ENCODE peak calls at places on chromosome 18, in ten cellular contexts. One of them, this sample, is unnamed.

GRCh38 chr18:63177259-63177658 is 142.3 kb downstream of the BCL2 start:
- DNase-seq in vagina: no peak
- DNase-seq in endothelial cell of umbilical vein: no peak
- DNase-seq in esophagus squamous epithelium: no peak
- DNase-seq in prostate gland: no peak
- DNase-seq in sigmoid colon: no peak
- DNase-seq in ovary: no peak
- DNase-seq in esophagus muscularis mucosa: no peak
- DNase-seq in uterus: no peak
- DNase-seq in suprapubic skin: no peak
- DNase-seq in this sample: no peak

GRCh38 chr18:74342416-74343043 is 26.9 kb downstream of the C18orf63 start:
- DNase-seq in suprapubic skin: no peak
- DNase-seq in vagina: no peak
- DNase-seq in esophagus squamous epithelium: no peak
- DNase-seq in prostate gland: peak; percentile 35
- DNase-seq in sigmoid colon: no peak
- DNase-seq in uterus: peak; percentile 35
- DNase-seq in endothelial cell of umbilical vein: peak; percentile 67
- DNase-seq in esophagus muscularis mucosa: no peak
- DNase-seq in ovary: no peak
- DNase-seq in this sample: peak; percentile 45

GRCh38 chr18:72674710-72675109 is 130.6 kb upstream of the CBLN2 start:
- DNase-seq in uterus: no peak
- DNase-seq in esophagus squamous epithelium: no peak
- DNase-seq in prostate gland: no peak
- DNase-seq in suprapubic skin: no peak
- DNase-seq in esophagus muscularis mucosa: no peak
- DNase-seq in vagina: no peak
- DNase-seq in sigmoid colon: no peak
- DNase-seq in endothelial cell of umbilical vein: no peak
- DNase-seq in ovary: no peak
- DNase-seq in this sample: no peak

GRCh38 chr18:4589056-4589800 is 134.1 kb upstream of the DLGAP1 start:
- DNase-seq in suprapubic skin: no peak
- DNase-seq in esophagus squamous epithelium: no peak
- DNase-seq in uterus: no peak
- DNase-seq in esophagus muscularis mucosa: no peak
- DNase-seq in sigmoid colon: no peak
- DNase-seq in ovary: no peak
- DNase-seq in prostate gland: no peak
- DNase-seq in endothelial cell of umbilical vein: no peak
- DNase-seq in vagina: no peak
- DNase-seq in this sample: no peak

GRCh38 chr18:73948497-73948896 is 199.1 kb downstream of the FBXO15 start:
- DNase-seq in uterus: no peak
- DNase-seq in esophagus squamous epithelium: no peak
- DNase-seq in ovary: no peak
- DNase-seq in vagina: no peak
- DNase-seq in prostate gland: no peak
- DNase-seq in endothelial cell of umbilical vein: no peak
- DNase-seq in esophagus muscularis mucosa: peak; percentile 60
- DNase-seq in sigmoid colon: no peak
- DNase-seq in suprapubic skin: no peak
- DNase-seq in this sample: no peak

GRCh38 chr18:69002233-69002632 is 204.4 kb downstream of the CCDC102B start:
- DNase-seq in suprapubic skin: no peak
- DNase-seq in vagina: no peak
- DNase-seq in sigmoid colon: no peak
- DNase-seq in endothelial cell of umbilical vein: no peak
- DNase-seq in ovary: no peak
- DNase-seq in uterus: no peak
- DNase-seq in esophagus muscularis mucosa: no peak
- DNase-seq in prostate gland: no peak
- DNase-seq in esophagus squamous epithelium: no peak
- DNase-seq in this sample: no peak

GRCh38 chr18:4677006-4677405 is 221.9 kb upstream of the DLGAP1 start:
- DNase-seq in vagina: no peak
- DNase-seq in esophagus squamous epithelium: no peak
- DNase-seq in sigmoid colon: no peak
- DNase-seq in esophagus muscularis mucosa: no peak
- DNase-seq in ovary: no peak
- DNase-seq in prostate gland: no peak
- DNase-seq in suprapubic skin: no peak
- DNase-seq in uterus: no peak
- DNase-seq in endothelial cell of umbilical vein: no peak
- DNase-seq in this sample: no peak

GRCh38 chr18:58578835-58579560 is 49.9 kb downstream of the ALPK2 start:
- DNase-seq in esophagus squamous epithelium: no peak
- DNase-seq in vagina: no peak
- DNase-seq in uterus: no peak
- DNase-seq in endothelial cell of umbilical vein: no peak
- DNase-seq in sigmoid colon: no peak
- DNase-seq in esophagus muscularis mucosa: no peak
- DNase-seq in suprapubic skin: no peak
- DNase-seq in ovary: no peak
- DNase-seq in prostate gland: no peak
- DNase-seq in this sample: no peak

GRCh38 chr18:45687617-45688016 is 36.4 kb upstream of the SLC14A1 start:
- DNase-seq in ovary: no peak
- DNase-seq in prostate gland: no peak
- DNase-seq in endothelial cell of umbilical vein: no peak
- DNase-seq in esophagus muscularis mucosa: no peak
- DNase-seq in uterus: no peak
- DNase-seq in sigmoid colon: no peak
- DNase-seq in suprapubic skin: no peak
- DNase-seq in vagina: no peak
- DNase-seq in esophagus squamous epithelium: no peak
- DNase-seq in this sample: no peak

GRCh38 chr18:43589611-43590151 is 312.4 kb upstream of the SYT4 start:
- DNase-seq in sigmoid colon: no peak
- DNase-seq in prostate gland: no peak
- DNase-seq in uterus: no peak
- DNase-seq in endothelial cell of umbilical vein: no peak
- DNase-seq in esophagus muscularis mucosa: no peak
- DNase-seq in ovary: no peak
- DNase-seq in esophagus squamous epithelium: no peak
- DNase-seq in vagina: no peak
- DNase-seq in suprapubic skin: no peak
- DNase-seq in this sample: no peak

GRCh38 chr18:9595197-9595596 is 19.2 kb downstream of the PPP4R1 start:
- DNase-seq in suprapubic skin: no peak
- DNase-seq in prostate gland: no peak
- DNase-seq in esophagus muscularis mucosa: no peak
- DNase-seq in sigmoid colon: no peak
- DNase-seq in uterus: no peak
- DNase-seq in ovary: no peak
- DNase-seq in vagina: no peak
- DNase-seq in esophagus squamous epithelium: no peak
- DNase-seq in endothelial cell of umbilical vein: peak; percentile 58
- DNase-seq in this sample: no peak

GRCh38 chr18:9726175-9726574 is 18.1 kb downstream of the RAB31 start:
- DNase-seq in suprapubic skin: peak; percentile 27
- DNase-seq in vagina: peak; percentile 22
- DNase-seq in sigmoid colon: peak; percentile 40
- DNase-seq in uterus: no peak
- DNase-seq in esophagus squamous epithelium: no peak
- DNase-seq in ovary: no peak
- DNase-seq in esophagus muscularis mucosa: peak; percentile 53
- DNase-seq in prostate gland: no peak
- DNase-seq in endothelial cell of umbilical vein: no peak
- DNase-seq in this sample: no peak

GRCh38 chr18:54117853-54118773 is 106.4 kb downstream of the MBD2 start:
- DNase-seq in esophagus squamous epithelium: no peak
- DNase-seq in suprapubic skin: no peak
- DNase-seq in endothelial cell of umbilical vein: no peak
- DNase-seq in prostate gland: no peak
- DNase-seq in uterus: no peak
- DNase-seq in sigmoid colon: no peak
- DNase-seq in ovary: no peak
- DNase-seq in esophagus muscularis mucosa: no peak
- DNase-seq in vagina: no peak
- DNase-seq in this sample: no peak

GRCh38 chr18:54116541-54117257 is 107.8 kb downstream of the MBD2 start:
- DNase-seq in esophagus squamous epithelium: no peak
- DNase-seq in ovary: no peak
- DNase-seq in uterus: no peak
- DNase-seq in prostate gland: no peak
- DNase-seq in vagina: no peak
- DNase-seq in sigmoid colon: no peak
- DNase-seq in suprapubic skin: no peak
- DNase-seq in endothelial cell of umbilical vein: no peak
- DNase-seq in esophagus muscularis mucosa: no peak
- DNase-seq in this sample: no peak

GRCh38 chr18:54125429-54125828 is 99.0 kb downstream of the MBD2 start:
- DNase-seq in esophagus squamous epithelium: no peak
- DNase-seq in prostate gland: no peak
- DNase-seq in sigmoid colon: no peak
- DNase-seq in ovary: no peak
- DNase-seq in uterus: no peak
- DNase-seq in suprapubic skin: no peak
- DNase-seq in vagina: no peak
- DNase-seq in endothelial cell of umbilical vein: peak; percentile 76
- DNase-seq in esophagus muscularis mucosa: no peak
- DNase-seq in this sample: no peak

GRCh38 chr18:54119524-54120019 is 104.9 kb downstream of the MBD2 start:
- DNase-seq in vagina: no peak
- DNase-seq in endothelial cell of umbilical vein: peak; percentile 69
- DNase-seq in esophagus squamous epithelium: no peak
- DNase-seq in esophagus muscularis mucosa: no peak
- DNase-seq in sigmoid colon: no peak
- DNase-seq in suprapubic skin: no peak
- DNase-seq in ovary: no peak
- DNase-seq in prostate gland: peak; percentile 14
- DNase-seq in uterus: no peak
- DNase-seq in this sample: peak; percentile 7
- H3K4me3 ChIP-seq in vagina: no peak overlapping the region
- H3K4me3 ChIP-seq in endothelial cell of umbilical vein: no peak overlapping the region
- H3K4me3 ChIP-seq in esophagus squamous epithelium: no peak overlapping the region
- H3K4me3 ChIP-seq in esophagus muscularis mucosa: no peak overlapping the region
- H3K4me3 ChIP-seq in sigmoid colon: no peak overlapping the region
- H3K4me3 ChIP-seq in suprapubic skin: no peak overlapping the region
- H3K4me3 ChIP-seq in ovary: no peak overlapping the region
- H3K4me3 ChIP-seq in prostate gland: no peak overlapping the region
- H3K4me3 ChIP-seq in uterus: no peak overlapping the region
- H3K4me3 ChIP-seq in this sample: no peak overlapping the region

GRCh38 chr18:31233550-31234306 is 71.1 kb upstream of the DSC1 start:
- DNase-seq in ovary: no peak
- DNase-seq in vagina: no peak
- DNase-seq in suprapubic skin: no peak
- DNase-seq in sigmoid colon: no peak
- DNase-seq in endothelial cell of umbilical vein: no peak
- DNase-seq in uterus: no peak
- DNase-seq in esophagus muscularis mucosa: no peak
- DNase-seq in esophagus squamous epithelium: no peak
- DNase-seq in prostate gland: no peak
- DNase-seq in this sample: peak; percentile 64

GRCh38 chr18:31232779-31233424 is 70.2 kb upstream of the DSC1 start:
- DNase-seq in suprapubic skin: no peak
- DNase-seq in uterus: no peak
- DNase-seq in esophagus squamous epithelium: no peak
- DNase-seq in vagina: no peak
- DNase-seq in sigmoid colon: no peak
- DNase-seq in prostate gland: no peak
- DNase-seq in ovary: no peak
- DNase-seq in esophagus muscularis mucosa: no peak
- DNase-seq in endothelial cell of umbilical vein: no peak
- DNase-seq in this sample: no peak

GRCh38 chr18:31241425-31241824 is 76.5 kb upstream of the DSG1 start:
- DNase-seq in esophagus muscularis mucosa: no peak
- DNase-seq in vagina: no peak
- DNase-seq in sigmoid colon: no peak
- DNase-seq in uterus: no peak
- DNase-seq in ovary: no peak
- DNase-seq in endothelial cell of umbilical vein: no peak
- DNase-seq in esophagus squamous epithelium: no peak
- DNase-seq in suprapubic skin: no peak
- DNase-seq in prostate gland: no peak
- DNase-seq in this sample: no peak

GRCh38 chr18:31241900-31242409 is 76.0 kb upstream of the DSG1 start:
- DNase-seq in esophagus squamous epithelium: no peak
- DNase-seq in ovary: no peak
- DNase-seq in sigmoid colon: no peak
- DNase-seq in suprapubic skin: no peak
- DNase-seq in prostate gland: peak; percentile 82
- DNase-seq in uterus: no peak
- DNase-seq in esophagus muscularis mucosa: no peak
- DNase-seq in vagina: no peak
- DNase-seq in endothelial cell of umbilical vein: no peak
- DNase-seq in this sample: peak; percentile 72

DNA sequence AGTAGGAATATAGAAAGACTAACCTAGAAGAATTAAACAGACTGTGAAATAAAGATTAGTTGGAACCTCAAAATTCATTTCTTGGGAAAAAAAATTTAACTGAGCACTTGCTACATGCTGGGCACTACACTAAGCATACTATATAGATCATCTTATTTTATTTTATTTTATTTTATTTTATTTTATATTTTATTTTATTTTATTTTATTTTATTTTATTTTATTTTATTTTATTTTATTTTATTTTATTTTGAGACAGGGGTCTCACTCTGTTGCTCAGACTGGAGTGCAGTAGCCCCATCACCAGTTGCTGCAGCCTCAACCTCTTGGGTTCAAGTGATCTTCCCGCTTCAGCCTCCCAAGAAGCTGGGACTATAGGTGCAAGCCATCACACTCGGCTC is 74.5 kb upstream of the DSC1 start:
- DNase-seq in ovary: no peak
- DNase-seq in vagina: no peak
- DNase-seq in uterus: no peak
- DNase-seq in esophagus muscularis mucosa: no peak
- DNase-seq in sigmoid colon: no peak
- DNase-seq in prostate gland: no peak
- DNase-seq in endothelial cell of umbilical vein: no peak
- DNase-seq in esophagus squamous epithelium: no peak
- DNase-seq in suprapubic skin: no peak
- DNase-seq in this sample: no peak
- TF ChIP-seq POLR2A in ovary: no peak
- TF ChIP-seq POLR2A in vagina: no peak
- TF ChIP-seq POLR2A in uterus: no peak
- TF ChIP-seq POLR2A in esophagus muscularis mucosa: no peak
- TF ChIP-seq POLR2A in sigmoid colon: no peak
- TF ChIP-seq POLR2A in prostate gland: no peak
- TF ChIP-seq POLR2A in endothelial cell of umbilical vein: no peak
- TF ChIP-seq POLR2A in esophagus squamous epithelium: no peak
- TF ChIP-seq POLR2A in suprapubic skin: no peak
- TF ChIP-seq POLR2A in this sample: no peak

GRCh38 chr18:49072524-49072934 is 121.8 kb upstream of the SMAD7 start:
- DNase-seq in ovary: no peak
- DNase-seq in sigmoid colon: no peak
- DNase-seq in esophagus squamous epithelium: no peak
- DNase-seq in uterus: no peak
- DNase-seq in suprapubic skin: no peak
- DNase-seq in esophagus muscularis mucosa: no peak
- DNase-seq in prostate gland: no peak
- DNase-seq in endothelial cell of umbilical vein: no peak
- DNase-seq in vagina: no peak
- DNase-seq in this sample: peak; percentile 48
- H3K4me3 ChIP-seq in ovary: no peak overlapping the region
- H3K4me3 ChIP-seq in sigmoid colon: no peak overlapping the region
- H3K4me3 ChIP-seq in esophagus squamous epithelium: no peak overlapping the region
- H3K4me3 ChIP-seq in uterus: no peak overlapping the region
- H3K4me3 ChIP-seq in suprapubic skin: no peak overlapping the region
- H3K4me3 ChIP-seq in esophagus muscularis mucosa: peak overlapping the region; percentile 21
- H3K4me3 ChIP-seq in prostate gland: no peak overlapping the region
- H3K4me3 ChIP-seq in endothelial cell of umbilical vein: no peak overlapping the region
- H3K4me3 ChIP-seq in vagina: no peak overlapping the region
- H3K4me3 ChIP-seq in this sample: no peak overlapping the region

GRCh38 chr18:77114564-77115391 is 17.8 kb downstream of the MBP start:
- DNase-seq in esophagus squamous epithelium: peak; percentile 61
- DNase-seq in esophagus muscularis mucosa: no peak
- DNase-seq in suprapubic skin: peak; percentile 98
- DNase-seq in sigmoid colon: peak; percentile 91
- DNase-seq in vagina: peak; percentile 99
- DNase-seq in uterus: peak; percentile 83
- DNase-seq in endothelial cell of umbilical vein: peak; percentile 82
- DNase-seq in ovary: peak; percentile 87
- DNase-seq in prostate gland: peak; percentile 93
- DNase-seq in this sample: peak; percentile 93
- TF ChIP-seq POLR2A in esophagus squamous epithelium: peak; percentile 6
- TF ChIP-seq POLR2A in esophagus muscularis mucosa: no peak
- TF ChIP-seq POLR2A in suprapubic skin: no peak
- TF ChIP-seq POLR2A in sigmoid colon: no peak
- TF ChIP-seq POLR2A in vagina: no peak
- TF ChIP-seq POLR2A in uterus: no peak
- TF ChIP-seq POLR2A in endothelial cell of umbilical vein: no peak
- TF ChIP-seq POLR2A in ovary: no peak
- TF ChIP-seq POLR2A in prostate gland: no peak
- TF ChIP-seq POLR2A in this sample: no peak

This sample was measured in body of pancreas.